ENCODE peak calls at places on chromosomes 4 and X, in six cellular contexts. J is OCI-LY7; S is CD8-positive, alpha-beta memory T cell; A is cardiac fibroblast; Y is AG10803; B is foreskin fibroblast. X is an unnamed sample.
A peak's percentile ranks its signal among the peaks of the same experiment; 100 is the strongest.

GRCh38 chrX:136115124-136115908 is 32.0 kb upstream of the FHL1 start:
- DNase-seq in J (no peak), A (peak; percentile 16), S (no peak), Y (peak; percentile 70), B (peak; percentile 31), X (peak; percentile 37)

GRCh38 chr4:7244343-7244680 is 52.0 kb downstream of the SORCS2 start:
- DNase-seq in B (no peak), S (no peak), A (no peak), J (no peak), Y (no peak), X (no peak)

GRCh38 chrX:41518127-41518840 is 71.1 kb downstream of the NYX start:
- DNase-seq in A (no peak), S (no peak), J (no peak), B (no peak), Y (no peak), X (no peak)

GRCh38 chr4:75844151-75844662 is 58.0 kb downstream of the PPEF2 start:
- DNase-seq in J (no peak), B (peak; percentile 91), A (peak; percentile 96), S (no peak), Y (peak; percentile 96), X (peak; percentile 84)

GRCh38 chr4:14446311-14446710 is 556.0 kb upstream of the CPEB2 start:
- DNase-seq in A (peak; percentile 6), Y (no peak), J (no peak), B (peak; percentile 75), S (no peak), X (peak; percentile 92)

GRCh38 chrX:2647627-2648026 is 43.5 kb upstream of the CD99 start:
- DNase-seq in S (no peak), B (no peak), A (no peak), J (no peak), Y (no peak), X (no peak)

GRCh38 chr4:169620846-169621228 is 459 bp downstream of the CLCN3 start:
- DNase-seq in S (no peak), J (peak; percentile 41), Y (no peak), A (peak; percentile 31), B (peak; percentile 22), X (peak; percentile 26)

GRCh38 chr4:140971077-140971792 is 162.0 kb downstream of the RNF150 start:
- DNase-seq in B (no peak), S (no peak), A (no peak), Y (no peak), J (no peak), X (no peak)

GRCh38 chr4:184330008-184330400 is 112.3 kb upstream of the ENPP6 start:
- DNase-seq in J (no peak), B (no peak), A (no peak), Y (no peak), S (no peak), X (no peak)

GRCh38 chr4:173530326-173531062 is 465 bp upstream of the HAND2 start:
- DNase-seq in J (no peak), S (no peak), B (peak; percentile 37), A (peak; percentile 37), Y (no peak), X (peak; percentile 17)
- H3K4me3 ChIP-seq in J (no peak overlapping the region), S (no peak overlapping the region), B (peak overlapping the region; percentile 63), A (peak overlapping the region; percentile 49), Y (peak overlapping the region; percentile 71), X (peak overlapping the region; percentile 83)

DNA sequence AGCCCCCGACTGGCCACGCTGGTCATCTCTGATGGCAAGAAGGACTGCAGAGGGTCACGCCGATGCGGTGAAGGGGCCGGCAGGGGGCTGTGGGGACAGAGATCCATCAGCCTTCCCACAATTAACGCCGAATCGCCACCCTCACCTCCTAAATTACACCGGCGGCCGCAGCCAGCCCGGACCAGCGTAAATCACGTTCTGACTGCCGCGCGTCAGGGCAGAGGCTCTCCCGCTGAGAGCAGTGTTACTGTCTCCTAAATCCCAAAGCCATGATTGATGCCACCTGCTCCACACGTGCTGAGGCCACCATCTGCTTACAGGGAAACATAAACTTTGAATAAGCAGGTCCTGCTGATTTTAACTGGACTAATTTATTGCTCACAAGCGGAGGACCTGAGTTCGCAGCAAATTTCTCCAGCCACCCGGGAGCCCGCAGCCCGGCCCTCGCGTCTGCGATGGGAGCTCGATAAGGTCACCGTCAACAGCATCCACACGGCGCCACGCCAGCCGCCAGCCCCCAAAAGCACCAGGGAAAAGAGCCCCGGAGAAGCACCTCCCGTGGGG is 127.3 kb upstream of the NKX1-1 start:
- DNase-seq in J (no peak), B (peak; percentile 41), S (no peak), Y (no peak), A (no peak), X (no peak)
- H3K4me3 ChIP-seq in J (no peak overlapping the region), B (no peak overlapping the region), S (no peak overlapping the region), Y (no peak overlapping the region), A (no peak overlapping the region), X (no peak overlapping the region)

GRCh38 chrX:72714471-72714916 is 388 bp upstream of the PHKA1 start:
- DNase-seq in Y (peak; percentile 64), J (no peak), S (no peak), B (peak; percentile 87), A (peak; percentile 90), X (peak; percentile 77)

GRCh38 chrX:72712094-72712755 is 1.9 kb downstream of the PHKA1 start:
- DNase-seq in B (peak; percentile 55), S (no peak), A (peak; percentile 30), J (no peak), Y (no peak), X (peak; percentile 43)

GRCh38 chrX:72716766-72717165 is 2.7 kb upstream of the PHKA1 start:
- DNase-seq in B (peak; percentile 37), A (no peak), Y (no peak), J (no peak), S (no peak), X (peak; percentile 36)

GRCh38 chrX:72715546-72715945 is 1.4 kb upstream of the PHKA1 start:
- DNase-seq in Y (no peak), A (no peak), J (no peak), S (no peak), B (no peak), X (no peak)

DNA sequence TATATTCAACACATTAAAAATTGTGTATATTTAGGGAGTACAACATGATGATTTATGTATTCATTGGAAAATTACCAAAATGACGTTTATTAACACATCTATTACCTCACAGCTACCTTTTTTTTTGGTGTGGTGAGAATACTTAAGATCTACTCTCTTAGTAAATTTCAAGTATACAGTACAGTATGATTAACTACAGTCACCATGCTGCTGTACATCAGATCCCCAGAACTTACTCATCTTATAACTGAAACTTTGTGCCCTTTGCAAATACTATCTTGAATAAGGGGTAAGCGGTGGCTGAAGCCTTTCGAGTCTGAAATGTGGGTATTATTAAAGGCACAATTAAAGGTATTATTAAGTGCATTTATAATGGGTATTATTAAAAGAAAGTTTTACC is 976 bp downstream of the PHKA1 start:
- DNase-seq in A (no peak), J (no peak), B (peak; percentile 5), Y (no peak), S (no peak), X (peak; percentile 17)
- H3K4me3 ChIP-seq in A (peak overlapping the region; percentile 34), J (no peak overlapping the region), B (peak overlapping the region; percentile 51), Y (no peak overlapping the region), S (no peak overlapping the region), X (peak overlapping the region; percentile 51)

DNA sequence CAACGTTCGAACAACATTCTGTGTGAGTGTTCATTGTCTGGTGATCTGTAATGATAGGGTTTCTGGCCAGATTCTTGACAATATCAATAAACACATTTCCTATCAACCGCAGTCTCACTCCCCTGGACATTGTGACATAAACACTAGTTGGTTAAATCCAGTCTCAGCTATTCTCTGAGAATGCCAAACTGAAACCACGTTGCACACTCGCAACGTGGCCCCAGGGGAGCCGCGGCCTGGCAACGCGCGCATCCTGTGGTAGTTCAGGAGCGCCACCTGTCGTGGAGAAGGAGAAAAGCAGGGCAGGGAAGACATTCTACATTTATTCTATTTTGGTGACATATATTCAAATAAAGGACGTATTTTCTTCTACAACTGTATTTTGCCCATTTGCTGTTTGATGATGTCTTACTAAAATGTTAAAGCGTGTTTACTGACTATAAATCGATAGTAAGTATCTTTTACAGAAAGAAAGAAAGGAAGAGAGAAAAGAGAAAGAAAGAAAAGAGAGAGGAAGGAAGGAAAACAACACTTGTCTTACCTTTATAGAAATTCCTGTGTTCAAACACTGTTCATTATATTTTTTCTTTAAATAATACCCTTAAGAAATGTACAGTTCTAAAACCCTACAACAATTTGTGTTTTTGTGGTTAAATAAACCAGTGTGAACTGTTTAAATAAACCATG is 738.3 kb upstream of the FRG1 start:
- DNase-seq in A (peak; percentile 79), S (peak; percentile 6), Y (peak; percentile 83), J (peak; percentile 35), B (peak; percentile 86), X (peak; percentile 84)
- H3K4me3 ChIP-seq in A (no peak overlapping the region), S (no peak overlapping the region), Y (peak overlapping the region; percentile 51), J (no peak overlapping the region), B (peak overlapping the region; percentile 41), X (peak overlapping the region; percentile 34)